ENCODE peak calls at places on chromosomes 13 and 19, in ten cellular contexts. G is HL-60, U is AG04450, J is progenitor cell of endocrine pancreas, E is OCI-LY7, K is NB4, C is WERI-Rb-1, M is HFF-Myc, Y is neural crest cell, O is body of pancreas. R is an unnamed sample.

GRCh38 chr19:48997972-48998371 is 4.3 kb downstream of the RUVBL2 start:
- DNase-seq in G (peak; percentile 52), U (no peak), J (peak; percentile 53), E (peak; percentile 50), K (peak; percentile 73), C (peak; percentile 92), M (no peak), Y (peak; percentile 74), O (peak; percentile 32), R (peak; percentile 87)

GRCh38 chr13:43300817-43301216 is 277.4 kb downstream of the DNAJC15 start:
- DNase-seq in G (no peak), U (no peak), J (no peak), E (no peak), K (no peak), C (no peak), M (peak; percentile 35), Y (no peak), O (no peak), R (no peak)

GRCh38 chr13:84315527-84315926 is 433.3 kb upstream of the SLITRK1 start:
- DNase-seq in G (no peak), U (no peak), J (no peak), E (no peak), K (no peak), C (no peak), M (no peak), Y (no peak), O (no peak), R (no peak)

GRCh38 chr13:41955605-41956004 is 5.3 kb downstream of the VWA8 start:
- DNase-seq in G (peak; percentile 94), U (no peak), J (no peak), E (no peak), K (peak; percentile 73), C (no peak), M (no peak), Y (no peak), O (no peak), R (no peak)

GRCh38 chr13:52868190-52868589 is 19.8 kb upstream of the PCDH8 start:
- DNase-seq in G (no peak), U (no peak), J (no peak), E (no peak), K (no peak), C (no peak), M (no peak), Y (no peak), O (no peak), R (no peak)

GRCh38 chr13:110944121-110944967 is 29.5 kb upstream of the ANKRD10 start:
- DNase-seq in G (peak; percentile 47), U (peak; percentile 20), J (no peak), E (peak; percentile 16), K (peak; percentile 65), C (peak; percentile 41), M (peak; percentile 62), Y (no peak), O (peak; percentile 70), R (peak; percentile 32)

GRCh38 chr19:46089432-46089831 is 35.1 kb downstream of the IGFL3 start:
- DNase-seq in G (no peak), U (no peak), J (no peak), E (no peak), K (no peak), C (no peak), M (no peak), Y (no peak), O (no peak), R (no peak)

GRCh38 chr19:10517760-10518443 is 655 bp upstream of the S1PR5 start:
- DNase-seq in G (no peak), U (no peak), J (no peak), E (no peak), K (peak; percentile 70), C (no peak), M (no peak), Y (no peak), O (peak; percentile 38), R (peak; percentile 26)

GRCh38 chr13:38462605-38463004 is 113.0 kb downstream of the UFM1 start:
- DNase-seq in G (no peak), U (no peak), J (no peak), E (no peak), K (no peak), C (no peak), M (no peak), Y (no peak), O (no peak), R (no peak)

GRCh38 chr13:98386632-98387031 is 190.3 kb downstream of the STK24 start:
- DNase-seq in G (no peak), U (no peak), J (no peak), E (no peak), K (no peak), C (no peak), M (no peak), Y (no peak), O (no peak), R (peak; percentile 61)
- TF ChIP-seq CTCF in G (no peak), U (no peak), J (no peak), E (no peak), K (no peak), C (no peak), M (no peak), Y (no peak), O (no peak), R (no peak)

DNA sequence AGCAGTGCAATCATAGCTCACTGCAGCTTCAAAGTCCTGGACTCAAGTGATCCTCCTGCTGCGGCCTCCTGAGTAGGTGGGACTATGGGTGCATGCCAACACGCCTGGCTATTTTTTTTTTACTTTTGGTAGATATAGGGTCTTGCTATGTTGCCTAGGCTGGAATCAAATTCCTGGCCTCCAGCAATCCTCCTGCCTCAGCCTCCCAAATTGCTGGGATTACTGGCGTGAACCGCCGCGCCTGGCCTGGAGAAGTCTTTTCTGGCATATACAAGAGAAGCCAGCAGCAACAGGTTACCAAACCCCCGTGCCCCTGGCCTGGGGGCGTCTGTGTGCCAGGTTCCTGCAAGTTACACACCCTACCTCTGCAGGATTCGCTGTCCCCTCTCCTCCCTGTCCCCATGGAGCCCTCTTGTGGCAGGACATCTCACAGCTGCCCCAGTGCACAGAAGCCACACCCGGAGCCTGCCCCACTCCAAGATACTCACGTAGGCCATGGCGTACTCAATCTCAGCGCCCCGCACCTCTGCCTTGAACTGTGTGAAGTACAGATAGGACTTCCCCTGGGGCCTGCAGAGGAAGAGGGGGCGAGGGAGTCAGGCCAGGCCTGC is 9.9 kb downstream of the MYDGF start:
- DNase-seq in G (no peak), U (no peak), J (no peak), E (peak; percentile 36), K (peak; percentile 56), C (peak; percentile 71), M (no peak), Y (no peak), O (no peak), R (peak; percentile 66)
- TF ChIP-seq CTCF in G (peak; percentile 54), U (peak; percentile 9), J (peak; percentile 10), E (peak; percentile 61), K (peak; percentile 41), C (peak; percentile 79), M (peak; percentile 25), Y (no peak), O (no peak), R (peak; percentile 61)

GRCh38 chr13:26500618-26501320 is 56.7 kb upstream of the WASF3 start:
- DNase-seq in G (no peak), U (no peak), J (no peak), E (no peak), K (no peak), C (no peak), M (no peak), Y (no peak), O (no peak), R (no peak)

GRCh38 chr13:26503826-26504594 is 53.5 kb upstream of the WASF3 start:
- DNase-seq in G (no peak), U (no peak), J (no peak), E (no peak), K (peak; percentile 35), C (peak; percentile 53), M (no peak), Y (no peak), O (no peak), R (no peak)

GRCh38 chr13:26498524-26499208 is 58.8 kb upstream of the WASF3 start:
- DNase-seq in G (no peak), U (no peak), J (no peak), E (no peak), K (no peak), C (no peak), M (no peak), Y (no peak), O (no peak), R (no peak)

GRCh38 chr13:26499209-26499601 is 58.3 kb upstream of the WASF3 start:
- DNase-seq in G (no peak), U (no peak), J (no peak), E (no peak), K (no peak), C (no peak), M (no peak), Y (no peak), O (no peak), R (no peak)

DNA sequence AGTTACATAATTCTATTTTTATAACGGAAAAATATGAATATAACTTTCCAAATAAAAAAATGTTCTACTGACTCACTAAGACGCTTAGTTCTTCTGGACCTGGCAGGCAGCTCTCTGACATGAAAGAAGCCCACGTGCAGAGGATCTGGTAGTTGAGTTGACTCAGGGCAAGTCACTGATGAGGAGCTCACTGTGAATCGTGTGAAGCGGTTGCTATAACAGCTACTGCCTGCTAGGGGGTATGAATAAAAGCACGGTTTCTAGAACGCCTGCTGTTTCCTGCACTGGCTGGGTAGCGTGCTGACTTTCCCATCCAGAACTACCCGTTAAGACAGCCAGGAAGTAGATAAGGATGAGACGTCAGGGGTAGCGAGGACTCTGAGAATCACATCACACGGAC is 54.7 kb upstream of the WASF3 start:
- DNase-seq in G (no peak), U (peak; percentile 24), J (no peak), E (no peak), K (no peak), C (no peak), M (peak; percentile 36), Y (no peak), O (no peak), R (no peak)
- TF ChIP-seq CTCF in G (no peak), U (peak; percentile 44), J (peak; percentile 17), E (no peak), K (no peak), C (peak; percentile 36), M (no peak), Y (no peak), O (no peak), R (no peak)

GRCh38 chr13:101152184-101152583 is 264.1 kb downstream of the NALCN start:
- DNase-seq in G (no peak), U (no peak), J (no peak), E (no peak), K (no peak), C (no peak), M (no peak), Y (no peak), O (no peak), R (no peak)

GRCh38 chr13:101146101-101146898 is 270.0 kb downstream of the NALCN start:
- DNase-seq in G (no peak), U (no peak), J (no peak), E (no peak), K (no peak), C (no peak), M (no peak), Y (no peak), O (no peak), R (no peak)

GRCh38 chr13:101155920-101156319 is 260.4 kb downstream of the NALCN start:
- DNase-seq in G (no peak), U (no peak), J (no peak), E (no peak), K (no peak), C (no peak), M (no peak), Y (no peak), O (no peak), R (no peak)

GRCh38 chr13:101149735-101150380 is 266.4 kb downstream of the NALCN start:
- DNase-seq in G (no peak), U (peak; percentile 34), J (no peak), E (no peak), K (peak; percentile 29), C (peak; percentile 76), M (no peak), Y (no peak), O (no peak), R (peak; percentile 49)

GRCh38 chr13:101150998-101151397 is 265.3 kb downstream of the NALCN start:
- DNase-seq in G (no peak), U (no peak), J (no peak), E (no peak), K (no peak), C (peak; percentile 44), M (no peak), Y (no peak), O (no peak), R (no peak)
- TF ChIP-seq CTCF in G (no peak), U (no peak), J (no peak), E (no peak), K (no peak), C (no peak), M (no peak), Y (no peak), O (no peak), R (no peak)

R was measured in BE2C.